ENCODE peak calls at places on chromosome 14, in four cellular contexts. One of them, this sample, is unnamed.
A peak's percentile ranks its signal among the peaks of the same experiment; 100 is the strongest.

GRCh38 chr14:102583726-102584125 is 8.7 kb upstream of the RCOR1 start:
- DNase-seq in ecto neural progenitor cell: no peak
- DNase-seq in body of pancreas: no peak
- DNase-seq in brain microvascular endothelial cell: no peak
- DNase-seq in this sample: no peak

GRCh38 chr14:51677276-51677675 is 25.6 kb downstream of the FRMD6 start:
- DNase-seq in body of pancreas: no peak
- DNase-seq in ecto neural progenitor cell: no peak
- DNase-seq in brain microvascular endothelial cell: no peak
- DNase-seq in this sample: no peak

GRCh38 chr14:79575032-79575431 is 636.3 kb downstream of the DIO2 start:
- DNase-seq in brain microvascular endothelial cell: no peak
- DNase-seq in ecto neural progenitor cell: no peak
- DNase-seq in body of pancreas: no peak
- DNase-seq in this sample: no peak

GRCh38 chr14:24139272-24139934 is 2.0 kb downstream of the EMC9 start:
- DNase-seq in brain microvascular endothelial cell: no peak
- DNase-seq in ecto neural progenitor cell: no peak
- DNase-seq in body of pancreas: no peak
- DNase-seq in this sample: no peak

GRCh38 chr14:53569471-53569870 is 387.2 kb downstream of the BMP4 start:
- DNase-seq in body of pancreas: no peak
- DNase-seq in brain microvascular endothelial cell: no peak
- DNase-seq in ecto neural progenitor cell: no peak
- DNase-seq in this sample: no peak

GRCh38 chr14:92572050-92572449 is 58.5 kb downstream of the RIN3 start:
- DNase-seq in ecto neural progenitor cell: no peak
- DNase-seq in body of pancreas: no peak
- DNase-seq in brain microvascular endothelial cell: no peak
- DNase-seq in this sample: no peak

GRCh38 chr14:88199882-88200281 is 123.2 kb downstream of the KCNK10 start:
- DNase-seq in brain microvascular endothelial cell: no peak
- DNase-seq in body of pancreas: no peak
- DNase-seq in ecto neural progenitor cell: no peak
- DNase-seq in this sample: no peak

GRCh38 chr14:77859934-77860570 is 60.1 kb downstream of the ADCK1 start:
- DNase-seq in ecto neural progenitor cell: no peak
- DNase-seq in body of pancreas: peak; percentile 24
- DNase-seq in brain microvascular endothelial cell: no peak
- DNase-seq in this sample: no peak

GRCh38 chr14:100813291-100813690 is 12.6 kb upstream of the MEG3 start:
- DNase-seq in ecto neural progenitor cell: no peak
- DNase-seq in body of pancreas: no peak
- DNase-seq in brain microvascular endothelial cell: no peak
- DNase-seq in this sample: no peak

GRCh38 chr14:67738740-67739504 is 37.2 kb downstream of the RDH12 start:
- DNase-seq in ecto neural progenitor cell: no peak
- DNase-seq in brain microvascular endothelial cell: peak; percentile 97
- DNase-seq in body of pancreas: peak; percentile 78
- DNase-seq in this sample: peak; percentile 84

GRCh38 chr14:100894416-100894815 is 9.1 kb downstream of the RTL1 start:
- DNase-seq in body of pancreas: no peak
- DNase-seq in ecto neural progenitor cell: no peak
- DNase-seq in brain microvascular endothelial cell: no peak
- DNase-seq in this sample: peak; percentile 22

This sample was measured in coronary artery.